ENCODE peak calls at places on chromosomes 13 and 19, in five cellular contexts. T is AG09319, B is IMR-90, Y is Peyer's patch, Z is OCI-LY7. Q is an unnamed sample.

GRCh38 chr19:40811478-40812341 is 12.7 kb downstream of the EGLN2 start:
- DNase-seq in Y (no peak), T (no peak), B (no peak), Z (no peak), Q (no peak)

GRCh38 chr13:70505809-70506208 is 397.6 kb upstream of the KLHL1 start:
- DNase-seq in B (no peak), Y (no peak), Z (no peak), T (no peak), Q (no peak)

GRCh38 chr13:113877149-113877990 is 13.5 kb upstream of the GAS6 start:
- DNase-seq in B (no peak), T (no peak), Z (no peak), Y (no peak), Q (peak)

GRCh38 chr13:40063278-40063698 is 407.8 kb downstream of the COG6 start:
- DNase-seq in Z (no peak), Y (no peak), B (no peak), T (no peak), Q (no peak)

GRCh38 chr19:3276341-3276799 is 51.9 kb downstream of the CELF5 start:
- DNase-seq in Z (peak), Y (peak), T (no peak), B (no peak), Q (peak)

GRCh38 chr19:2577722-2578335 is 101.9 kb downstream of the GADD45B start:
- DNase-seq in T (no peak), Z (no peak), B (no peak), Y (no peak), Q (no peak)

GRCh38 chr13:97268772-97269171 is 46.6 kb downstream of the MBNL2 start:
- DNase-seq in Z (no peak), T (no peak), Y (no peak), B (no peak), Q (no peak)

GRCh38 chr19:44792286-44792685 is 14.6 kb downstream of the CBLC start:
- DNase-seq in Y (no peak), Z (peak), T (no peak), B (no peak), Q (peak)

GRCh38 chr13:108681986-108682562 is 52.7 kb downstream of the MYO16 start:
- DNase-seq in Y (no peak), B (peak), T (no peak), Z (no peak), Q (no peak)

GRCh38 chr19:35860436-35860817 is 3.7 kb downstream of the KIRREL2 start:
- DNase-seq in T (no peak), Y (no peak), Z (no peak), B (no peak), Q (no peak)

GRCh38 chr13:98279473-98280175 is 102.6 kb upstream of the RNF113B start:
- DNase-seq in T (no peak), Z (peak), Y (no peak), B (no peak), Q (no peak)

GRCh38 chr13:106260352-106260751 is 275.1 kb downstream of the EFNB2 start:
- DNase-seq in T (no peak), Y (no peak), B (no peak), Z (no peak), Q (no peak)

GRCh38 chr19:2475018-2475701 is 767 bp upstream of the GADD45B start:
- DNase-seq in Y (peak), T (no peak), Z (peak), B (peak), Q (peak)

GRCh38 chr19:32287811-32288227 is 57.6 kb upstream of the ZNF507 start:
- DNase-seq in T (peak), Z (peak), B (peak), Y (peak), Q (no peak)

GRCh38 chr19:55208880-55209429 is 346 bp downstream of the PTPRH start:
- DNase-seq in B (no peak), T (no peak), Y (no peak), Z (no peak), Q (no peak)

GRCh38 chr19:36528921-36529518 is 949 bp upstream of the ZNF260 start:
- DNase-seq in T (no peak), B (no peak), Y (no peak), Z (peak), Q (peak)

GRCh38 chr19:35211545-35212230 is 16.9 kb downstream of the FAM187B start:
- DNase-seq in T (no peak), Z (peak), B (no peak), Y (no peak), Q (no peak)

GRCh38 chr13:52615817-52616216 is 26.4 kb upstream of the HNRNPA1L2 start:
- DNase-seq in Z (peak), B (no peak), Y (no peak), T (no peak), Q (no peak)

GRCh38 chr13:100394005-100394695 is 194.4 kb downstream of the GGACT start:
- DNase-seq in T (peak), B (peak), Z (no peak), Y (no peak), Q (peak)

GRCh38 chr19:20558011-20558410 is 7.6 kb downstream of the ZNF737 start:
- DNase-seq in Y (no peak), B (no peak), T (no peak), Z (no peak), Q (no peak)

GRCh38 chr13:113489171-113489548 is 1.4 kb downstream of the DCUN1D2 start:
- DNase-seq in B (no peak), Y (no peak), Z (no peak), T (no peak), Q (no peak)

GRCh38 chr19:609001-609340 is 19.3 kb downstream of the HCN2 start:
- DNase-seq in Z (no peak), B (no peak), Y (no peak), T (no peak), Q (no peak)

GRCh38 chr19:54938906-54939305 is 8.4 kb downstream of the NLRP7 start:
- DNase-seq in Z (peak), T (no peak), Y (no peak), B (no peak), Q (no peak)

GRCh38 chr19:18586311-18586710 is 2.3 kb upstream of the REX1BD start:
- DNase-seq in Y (no peak), T (no peak), Z (peak), B (no peak), Q (no peak)

GRCh38 chr19:39156230-39156890 is 30.8 kb downstream of the PAK4 start:
- DNase-seq in T (no peak), Y (no peak), Z (no peak), B (peak), Q (no peak)

GRCh38 chr13:97434417-97435296 is 688 bp downstream of the RAP2A start:
- DNase-seq in Y (peak), B (peak), T (no peak), Z (peak), Q (no peak)

GRCh38 chr19:44641866-44642265 is 1.8 kb upstream of the PVR start:
- DNase-seq in B (no peak), Y (no peak), T (no peak), Z (no peak), Q (no peak)

GRCh38 chr19:7729211-7729610 is 2.7 kb downstream of the CLEC4G start:
- DNase-seq in T (no peak), B (no peak), Z (no peak), Y (no peak), Q (peak)

GRCh38 chr19:8593931-8594330 is 16.6 kb downstream of the ADAMTS10 start:
- DNase-seq in Y (no peak), T (no peak), B (no peak), Z (no peak), Q (no peak)

GRCh38 chr19:18596752-18597157 is 8.2 kb downstream of the REX1BD start:
- DNase-seq in T (no peak), B (no peak), Y (peak), Z (no peak), Q (peak)

GRCh38 chr19:12838182-12838890 is at the start of gene MAST1:
- DNase-seq in Y (peak), B (no peak), Z (peak), T (no peak), Q (peak)
- TF ChIP-seq CTCF in Y (peak), B (peak), Z (peak), T (peak), Q (peak)

GRCh38 chr19:29873024-29873800 is 61.4 kb downstream of the CCNE1 start:
- DNase-seq in Y (peak), B (no peak), T (no peak), Z (peak), Q (peak)
- TF ChIP-seq CTCF in Y (peak), B (peak), T (peak), Z (peak), Q (peak)

DNA sequence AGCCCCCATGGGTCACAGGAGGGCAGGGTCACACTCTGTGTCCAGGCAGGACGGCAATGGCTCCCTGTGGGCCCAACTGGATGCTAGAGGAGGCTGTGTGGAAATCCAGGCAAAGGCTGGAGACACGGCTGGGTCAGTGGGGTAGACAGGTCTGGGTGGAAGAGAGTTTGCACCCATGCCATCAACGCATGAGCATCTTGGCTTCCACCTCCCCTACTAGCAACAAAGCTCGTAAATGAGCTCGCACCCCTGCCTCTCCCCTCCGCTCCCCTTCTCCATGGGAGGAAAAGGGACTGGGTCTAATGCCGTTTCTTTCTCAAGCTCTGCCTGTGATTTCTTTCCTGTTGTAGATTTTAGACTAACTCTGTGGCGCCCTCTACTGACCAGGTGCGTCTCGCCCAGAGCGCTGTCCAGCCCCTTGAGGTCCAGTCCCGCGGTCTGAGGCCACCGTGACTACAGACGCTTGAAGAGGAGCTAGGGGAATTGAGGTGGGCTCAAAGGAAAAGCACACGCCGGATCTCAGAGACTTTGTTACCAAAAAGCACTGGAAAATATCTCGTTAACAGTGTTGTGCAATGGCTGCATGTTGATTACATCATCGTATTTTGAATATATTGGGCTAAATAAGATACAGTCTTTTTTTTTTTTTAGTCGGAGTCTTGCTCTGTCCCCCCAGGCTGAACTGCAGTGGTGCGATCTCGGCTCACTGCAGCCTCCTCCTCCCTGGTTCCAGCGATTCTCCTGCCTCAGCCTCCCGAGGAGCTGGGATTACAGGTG is 50.7 kb upstream of the USP29 start:
- DNase-seq in T (no peak), Z (no peak), Y (no peak), B (no peak), Q (no peak)
- TF ChIP-seq CTCF in T (no peak), Z (peak), Y (no peak), B (no peak), Q (peak)

GRCh38 chr13:75432045-75432444 is 49.9 kb downstream of the TBC1D4 start:
- DNase-seq in B (peak), Y (no peak), Z (no peak), T (no peak), Q (no peak)
- TF ChIP-seq CTCF in B (no peak), Y (no peak), Z (peak), T (no peak), Q (peak)

GRCh38 chr19:16797876-16798275 is 31.3 kb upstream of the SIN3B start:
- DNase-seq in Z (no peak), T (no peak), B (no peak), Y (no peak), Q (no peak)

GRCh38 chr19:16804176-16804575 is 25.0 kb upstream of the SIN3B start:
- DNase-seq in Z (no peak), T (no peak), B (no peak), Y (no peak), Q (no peak)

GRCh38 chr19:16799740-16800139 is 29.5 kb upstream of the SIN3B start:
- DNase-seq in B (no peak), Z (no peak), T (no peak), Y (no peak), Q (no peak)

GRCh38 chr19:16795731-16796130 is 33.5 kb upstream of the SIN3B start:
- DNase-seq in B (no peak), Z (peak), Y (no peak), T (no peak), Q (no peak)

GRCh38 chr19:16801599-16801998 is 27.6 kb upstream of the SIN3B start:
- DNase-seq in Y (no peak), T (no peak), B (peak), Z (peak), Q (no peak)
- TF ChIP-seq CTCF in Y (no peak), T (no peak), B (no peak), Z (no peak), Q (no peak)

GRCh38 chr13:68929055-68929454 is 1178.6 kb upstream of the ATXN8OS start:
- DNase-seq in Y (no peak), Z (no peak), T (no peak), B (no peak), Q (no peak)

GRCh38 chr13:68923995-68924394 is 1183.6 kb upstream of the ATXN8OS start:
- DNase-seq in B (no peak), Y (no peak), Z (no peak), T (no peak), Q (no peak)

GRCh38 chr13:68927387-68928026 is 1180.1 kb upstream of the ATXN8OS start:
- DNase-seq in Z (no peak), T (no peak), B (no peak), Y (no peak), Q (no peak)
- TF ChIP-seq CTCF in Z (peak), T (no peak), B (no peak), Y (no peak), Q (peak)

GRCh38 chr13:74040200-74040599 is 94.0 kb downstream of the KLF12 start:
- DNase-seq in T (no peak), B (peak), Z (peak), Y (peak), Q (peak)
- TF ChIP-seq CTCF in T (peak), B (peak), Z (peak), Y (peak), Q (peak)

GRCh38 chr19:47226426-47227346 is 4.3 kb downstream of the BBC3 start:
- DNase-seq in T (peak), Z (peak), B (peak), Y (peak), Q (peak)
- TF ChIP-seq CTCF in T (no peak), Z (no peak), B (no peak), Y (no peak), Q (no peak)

GRCh38 chr19:49224856-49225255 is 67.3 kb downstream of the TRPM4 start:
- DNase-seq in Z (peak), Y (peak), B (peak), T (no peak), Q (no peak)
- TF ChIP-seq CTCF in Z (peak), Y (peak), B (peak), T (peak), Q (peak)

GRCh38 chr19:4829001-4829712 is 2.4 kb downstream of the TICAM1 start:
- DNase-seq in Z (peak), T (no peak), B (no peak), Y (peak), Q (peak)
- TF ChIP-seq CTCF in Z (peak), T (no peak), B (no peak), Y (peak), Q (peak)